ENCODE peak calls at places on chromosome 16, in seven cellular contexts. One of them, this sample, is unnamed.

GRCh38 chr16:51262428-51262827 is 111.4 kb upstream of the SALL1 start:
- DNase-seq in stomach: no peak
- DNase-seq in neural progenitor cell: no peak
- DNase-seq in prostate gland: no peak
- DNase-seq in IMR-90: no peak
- DNase-seq in keratinocyte: no peak
- DNase-seq in right lobe of liver: no peak
- DNase-seq in this sample: no peak

GRCh38 chr16:49600976-49601375 is 227.4 kb downstream of the C16orf78 start:
- DNase-seq in stomach: no peak
- DNase-seq in neural progenitor cell: no peak
- DNase-seq in prostate gland: no peak
- DNase-seq in IMR-90: no peak
- DNase-seq in keratinocyte: no peak
- DNase-seq in right lobe of liver: no peak
- DNase-seq in this sample: no peak

GRCh38 chr16:27450836-27451341 is 48.9 kb downstream of the IL21R start:
- DNase-seq in stomach: no peak
- DNase-seq in neural progenitor cell: no peak
- DNase-seq in prostate gland: no peak
- DNase-seq in IMR-90: no peak
- DNase-seq in keratinocyte: no peak
- DNase-seq in right lobe of liver: no peak
- DNase-seq in this sample: no peak

GRCh38 chr16:17468611-17469010 is 2.1 kb downstream of the XYLT1 start:
- DNase-seq in stomach: no peak
- DNase-seq in neural progenitor cell: peak
- DNase-seq in prostate gland: no peak
- DNase-seq in IMR-90: no peak
- DNase-seq in keratinocyte: no peak
- DNase-seq in right lobe of liver: no peak
- DNase-seq in this sample: no peak

GRCh38 chr16:20675488-20676267 is 21.8 kb downstream of the ACSM1 start:
- DNase-seq in stomach: peak
- DNase-seq in neural progenitor cell: peak
- DNase-seq in prostate gland: peak
- DNase-seq in IMR-90: no peak
- DNase-seq in keratinocyte: peak
- DNase-seq in right lobe of liver: no peak
- DNase-seq in this sample: no peak

GRCh38 chr16:58487566-58488351 is 12.2 kb upstream of the NDRG4 start:
- DNase-seq in stomach: peak
- DNase-seq in neural progenitor cell: peak
- DNase-seq in prostate gland: peak
- DNase-seq in IMR-90: peak
- DNase-seq in keratinocyte: no peak
- DNase-seq in right lobe of liver: peak
- DNase-seq in this sample: peak

GRCh38 chr16:86048882-86049585 is 150.1 kb downstream of the IRF8 start:
- DNase-seq in stomach: no peak
- DNase-seq in neural progenitor cell: no peak
- DNase-seq in prostate gland: no peak
- DNase-seq in IMR-90: no peak
- DNase-seq in keratinocyte: no peak
- DNase-seq in right lobe of liver: peak
- DNase-seq in this sample: no peak

GRCh38 chr16:70694517-70695218 is 8.8 kb upstream of the MTSS2 start:
- DNase-seq in stomach: no peak
- DNase-seq in neural progenitor cell: no peak
- DNase-seq in prostate gland: no peak
- DNase-seq in IMR-90: no peak
- DNase-seq in keratinocyte: no peak
- DNase-seq in right lobe of liver: no peak
- DNase-seq in this sample: no peak

GRCh38 chr16:90001761-90002503 is 17.3 kb downstream of the DBNDD1 start:
- DNase-seq in stomach: no peak
- DNase-seq in neural progenitor cell: no peak
- DNase-seq in prostate gland: no peak
- DNase-seq in IMR-90: no peak
- DNase-seq in keratinocyte: no peak
- DNase-seq in right lobe of liver: no peak
- DNase-seq in this sample: no peak

GRCh38 chr16:81841709-81842108 is 62.6 kb downstream of the PLCG2 start:
- DNase-seq in stomach: no peak
- DNase-seq in neural progenitor cell: no peak
- DNase-seq in prostate gland: no peak
- DNase-seq in IMR-90: no peak
- DNase-seq in keratinocyte: no peak
- DNase-seq in right lobe of liver: no peak
- DNase-seq in this sample: no peak
- H3K27ac ChIP-seq in stomach: no peak
- H3K27ac ChIP-seq in neural progenitor cell: no peak
- H3K27ac ChIP-seq in prostate gland: no peak
- H3K27ac ChIP-seq in IMR-90: no peak
- H3K27ac ChIP-seq in keratinocyte: no peak
- H3K27ac ChIP-seq in right lobe of liver: no peak
- H3K27ac ChIP-seq in this sample: no peak

GRCh38 chr16:18950469-18951185 is 24.4 kb upstream of the SMG1 start:
- DNase-seq in stomach: no peak
- DNase-seq in neural progenitor cell: no peak
- DNase-seq in prostate gland: no peak
- DNase-seq in IMR-90: no peak
- DNase-seq in keratinocyte: no peak
- DNase-seq in right lobe of liver: no peak
- DNase-seq in this sample: no peak
- H3K27ac ChIP-seq in stomach: no peak
- H3K27ac ChIP-seq in neural progenitor cell: no peak
- H3K27ac ChIP-seq in prostate gland: no peak
- H3K27ac ChIP-seq in IMR-90: no peak
- H3K27ac ChIP-seq in keratinocyte: no peak
- H3K27ac ChIP-seq in right lobe of liver: no peak
- H3K27ac ChIP-seq in this sample: no peak

GRCh38 chr16:81473969-81474959 is 29.7 kb downstream of the CMIP start:
- DNase-seq in stomach: no peak
- DNase-seq in neural progenitor cell: no peak
- DNase-seq in prostate gland: no peak
- DNase-seq in IMR-90: no peak
- DNase-seq in keratinocyte: no peak
- DNase-seq in right lobe of liver: no peak
- DNase-seq in this sample: no peak
- H3K27ac ChIP-seq in stomach: peak
- H3K27ac ChIP-seq in neural progenitor cell: no peak
- H3K27ac ChIP-seq in prostate gland: no peak
- H3K27ac ChIP-seq in IMR-90: no peak
- H3K27ac ChIP-seq in keratinocyte: no peak
- H3K27ac ChIP-seq in right lobe of liver: peak
- H3K27ac ChIP-seq in this sample: no peak

DNA sequence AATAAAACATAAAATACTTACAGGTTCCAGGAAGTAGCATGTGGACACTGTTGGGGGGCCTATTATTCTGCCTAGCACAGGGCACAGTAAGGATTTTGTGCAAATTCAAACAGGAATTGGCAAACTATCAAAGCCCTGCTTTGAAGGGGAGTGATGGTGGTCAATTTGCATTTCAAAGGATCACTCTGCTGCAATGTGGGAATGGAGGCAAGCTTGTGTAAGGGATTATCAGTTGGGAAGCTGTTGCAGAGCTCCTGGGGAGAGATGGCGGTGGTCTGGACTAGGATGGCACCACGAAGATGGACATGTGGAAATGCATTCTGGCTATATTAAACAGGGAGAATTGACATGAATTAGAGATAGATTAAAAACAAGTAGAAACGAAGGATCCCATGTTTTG is 990.7 kb upstream of the RBFOX1 start:
- DNase-seq in stomach: no peak
- DNase-seq in neural progenitor cell: peak
- DNase-seq in prostate gland: no peak
- DNase-seq in IMR-90: no peak
- DNase-seq in keratinocyte: no peak
- DNase-seq in right lobe of liver: no peak
- DNase-seq in this sample: no peak
- H3K27ac ChIP-seq in stomach: no peak
- H3K27ac ChIP-seq in neural progenitor cell: peak
- H3K27ac ChIP-seq in prostate gland: no peak
- H3K27ac ChIP-seq in IMR-90: no peak
- H3K27ac ChIP-seq in keratinocyte: no peak
- H3K27ac ChIP-seq in right lobe of liver: no peak
- H3K27ac ChIP-seq in this sample: no peak

DNA sequence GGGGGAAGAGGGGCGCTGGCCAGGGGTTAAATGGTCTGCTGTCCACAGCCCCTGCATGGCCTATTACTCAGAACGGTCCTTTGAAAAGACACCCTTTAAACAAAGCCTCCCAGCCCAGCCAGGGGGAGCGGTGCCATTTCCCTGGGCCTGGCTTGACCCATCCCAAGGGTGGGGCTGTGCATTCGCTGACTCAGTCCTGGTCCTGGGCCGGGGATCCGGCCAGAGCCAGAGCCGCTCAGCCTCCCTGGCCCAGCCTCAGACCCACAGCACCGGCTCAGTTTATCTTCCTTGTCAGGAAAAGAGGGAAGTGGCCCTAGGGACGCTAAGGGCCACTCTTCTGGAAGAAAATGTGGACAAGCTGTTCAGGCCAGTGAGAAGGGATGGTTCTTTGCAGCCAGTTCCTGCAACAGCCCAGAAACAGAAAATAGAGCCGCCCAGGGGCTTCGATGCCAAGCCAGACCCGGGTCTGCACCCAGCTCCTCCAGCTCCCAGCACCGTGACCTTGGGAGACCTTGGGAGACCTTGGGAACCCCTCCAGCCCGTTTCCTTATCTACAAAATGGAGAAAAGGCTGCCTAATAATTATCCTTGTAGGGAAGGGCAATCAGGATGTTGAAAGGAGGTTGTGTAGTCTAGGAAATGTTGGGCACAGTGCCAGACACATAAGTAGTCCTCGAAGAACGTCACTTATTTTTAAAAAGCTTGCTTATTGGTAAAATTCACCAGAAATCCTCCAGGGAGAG is 82.5 kb downstream of the ZDHHC7 start:
- DNase-seq in stomach: peak
- DNase-seq in neural progenitor cell: no peak
- DNase-seq in prostate gland: no peak
- DNase-seq in IMR-90: peak
- DNase-seq in keratinocyte: no peak
- DNase-seq in right lobe of liver: peak
- DNase-seq in this sample: no peak
- H3K27ac ChIP-seq in stomach: peak
- H3K27ac ChIP-seq in neural progenitor cell: no peak
- H3K27ac ChIP-seq in prostate gland: peak
- H3K27ac ChIP-seq in IMR-90: no peak
- H3K27ac ChIP-seq in keratinocyte: no peak
- H3K27ac ChIP-seq in right lobe of liver: no peak
- H3K27ac ChIP-seq in this sample: no peak

GRCh38 chr16:66986559-66986958 is 1.8 kb upstream of the CES4A start:
- DNase-seq in stomach: no peak
- DNase-seq in neural progenitor cell: no peak
- DNase-seq in prostate gland: no peak
- DNase-seq in IMR-90: no peak
- DNase-seq in keratinocyte: no peak
- DNase-seq in right lobe of liver: no peak
- DNase-seq in this sample: no peak

GRCh38 chr16:66996324-66996982 is 8.1 kb downstream of the CES4A start:
- DNase-seq in stomach: peak
- DNase-seq in neural progenitor cell: no peak
- DNase-seq in prostate gland: peak
- DNase-seq in IMR-90: peak
- DNase-seq in keratinocyte: no peak
- DNase-seq in right lobe of liver: no peak
- DNase-seq in this sample: peak

GRCh38 chr16:66996983-66997358 is 8.6 kb downstream of the CES4A start:
- DNase-seq in stomach: no peak
- DNase-seq in neural progenitor cell: no peak
- DNase-seq in prostate gland: no peak
- DNase-seq in IMR-90: no peak
- DNase-seq in keratinocyte: no peak
- DNase-seq in right lobe of liver: no peak
- DNase-seq in this sample: no peak

GRCh38 chr16:66988197-66988788 is at the start of gene CES4A:
- DNase-seq in stomach: no peak
- DNase-seq in neural progenitor cell: no peak
- DNase-seq in prostate gland: no peak
- DNase-seq in IMR-90: peak
- DNase-seq in keratinocyte: peak
- DNase-seq in right lobe of liver: peak
- DNase-seq in this sample: peak

DNA sequence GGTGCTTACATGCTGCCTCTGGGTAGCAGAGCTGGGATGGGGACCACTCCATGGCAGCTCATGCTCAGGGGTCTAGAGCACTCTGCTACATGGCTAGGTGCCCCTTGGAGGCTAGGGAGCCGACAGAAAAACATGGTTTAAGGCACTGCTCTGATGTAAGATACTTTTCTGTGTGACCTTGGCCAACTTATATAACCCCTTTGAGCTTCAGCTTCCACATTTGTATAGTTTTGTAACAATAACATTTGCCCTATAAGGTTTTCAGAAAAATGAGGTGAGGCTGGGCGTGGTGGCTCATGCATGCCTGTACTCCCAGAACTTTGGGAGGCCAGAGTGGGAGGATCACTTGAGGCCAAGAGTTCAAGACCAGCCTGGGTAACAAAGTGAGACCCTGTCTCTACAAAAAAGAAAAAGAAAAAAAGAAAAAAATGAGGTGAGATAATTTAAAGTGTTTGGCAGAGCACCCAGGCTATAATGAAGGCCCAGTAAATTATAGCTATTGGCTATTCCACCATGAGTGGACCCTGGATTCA is 3.2 kb downstream of the CES4A start:
- DNase-seq in stomach: no peak
- DNase-seq in neural progenitor cell: no peak
- DNase-seq in prostate gland: no peak
- DNase-seq in IMR-90: no peak
- DNase-seq in keratinocyte: no peak
- DNase-seq in right lobe of liver: no peak
- DNase-seq in this sample: no peak
- H3K27ac ChIP-seq in stomach: no peak
- H3K27ac ChIP-seq in neural progenitor cell: no peak
- H3K27ac ChIP-seq in prostate gland: no peak
- H3K27ac ChIP-seq in IMR-90: no peak
- H3K27ac ChIP-seq in keratinocyte: no peak
- H3K27ac ChIP-seq in right lobe of liver: no peak
- H3K27ac ChIP-seq in this sample: no peak

GRCh38 chr16:15757075-15757386 is 99.8 kb downstream of the MYH11 start:
- DNase-seq in stomach: no peak
- DNase-seq in neural progenitor cell: no peak
- DNase-seq in prostate gland: no peak
- DNase-seq in IMR-90: no peak
- DNase-seq in keratinocyte: no peak
- DNase-seq in right lobe of liver: peak
- DNase-seq in this sample: no peak

GRCh38 chr16:15757630-15758251 is 99.1 kb downstream of the MYH11 start:
- DNase-seq in stomach: no peak
- DNase-seq in neural progenitor cell: no peak
- DNase-seq in prostate gland: no peak
- DNase-seq in IMR-90: no peak
- DNase-seq in keratinocyte: no peak
- DNase-seq in right lobe of liver: peak
- DNase-seq in this sample: no peak

GRCh38 chr16:15752717-15753488 is 102.9 kb downstream of the NDE1 start:
- DNase-seq in stomach: no peak
- DNase-seq in neural progenitor cell: no peak
- DNase-seq in prostate gland: no peak
- DNase-seq in IMR-90: no peak
- DNase-seq in keratinocyte: no peak
- DNase-seq in right lobe of liver: peak
- DNase-seq in this sample: no peak

GRCh38 chr16:15751940-15752339 is 101.9 kb downstream of the NDE1 start:
- DNase-seq in stomach: no peak
- DNase-seq in neural progenitor cell: no peak
- DNase-seq in prostate gland: no peak
- DNase-seq in IMR-90: no peak
- DNase-seq in keratinocyte: no peak
- DNase-seq in right lobe of liver: peak
- DNase-seq in this sample: no peak

GRCh38 chr16:15754821-15755534 is 101.8 kb downstream of the MYH11 start:
- DNase-seq in stomach: no peak
- DNase-seq in neural progenitor cell: no peak
- DNase-seq in prostate gland: no peak
- DNase-seq in IMR-90: no peak
- DNase-seq in keratinocyte: peak
- DNase-seq in right lobe of liver: peak
- DNase-seq in this sample: peak
- H3K27ac ChIP-seq in stomach: no peak
- H3K27ac ChIP-seq in neural progenitor cell: no peak
- H3K27ac ChIP-seq in prostate gland: no peak
- H3K27ac ChIP-seq in IMR-90: no peak
- H3K27ac ChIP-seq in keratinocyte: no peak
- H3K27ac ChIP-seq in right lobe of liver: no peak
- H3K27ac ChIP-seq in this sample: peak

This sample was measured in epithelial cell of prostate.